ENCODE peak calls at places on chromosomes 13 and 19, in five cellular contexts. H is GM12878, Z is HL-60, M is K562, N is SK-N-SH. U is an unnamed sample.

GRCh38 chr13:29566206-29566605 is 29.3 kb downstream of the SLC7A1 start:
- DNase-seq in M (no peak), H (no peak), N (no peak), Z (no peak), U (no peak)

GRCh38 chr19:35000647-35001501 is 751 bp downstream of the GRAMD1A start:
- DNase-seq in Z (peak), M (peak), N (peak), H (no peak), U (no peak)

GRCh38 chr19:9427941-9428340 is 7.4 kb downstream of the ZNF266 start:
- DNase-seq in N (no peak), M (no peak), Z (no peak), H (no peak), U (no peak)

GRCh38 chr13:97295279-97296182 is 73.4 kb downstream of the MBNL2 start:
- DNase-seq in M (no peak), N (no peak), H (no peak), Z (no peak), U (no peak)

GRCh38 chr13:109802936-109803335 is 16.6 kb upstream of the IRS2 start:
- DNase-seq in H (no peak), M (no peak), Z (no peak), N (no peak), U (no peak)

GRCh38 chr13:65966991-65967451 is 1263.1 kb downstream of the PCDH9 start:
- DNase-seq in N (peak), M (peak), H (no peak), Z (peak), U (no peak)

GRCh38 chr13:56735537-56735942 is 405.2 kb upstream of the PRR20A start:
- DNase-seq in H (no peak), M (no peak), Z (no peak), N (no peak), U (no peak)

GRCh38 chr13:25213716-25214115 is 41.6 kb upstream of the AMER2 start:
- DNase-seq in M (no peak), Z (no peak), N (no peak), H (no peak), U (no peak)

GRCh38 chr19:18437481-18438330 is at the start of gene ISYNA1:
- DNase-seq in M (peak), N (peak), Z (no peak), H (no peak), U (no peak)
- TF ChIP-seq POLR2AphosphoS5 in M (no peak), N (no peak), Z (no peak), H (no peak), U (no peak)

GRCh38 chr19:18392417-18392816 is 5.0 kb downstream of the LRRC25 start:
- DNase-seq in N (no peak), H (no peak), Z (no peak), M (peak), U (no peak)

GRCh38 chr19:18391509-18392075 is 5.6 kb downstream of the GDF15 start:
- DNase-seq in Z (no peak), N (no peak), M (no peak), H (no peak), U (no peak)

GRCh38 chr19:18392936-18393335 is 4.5 kb downstream of the LRRC25 start:
- DNase-seq in N (no peak), M (no peak), H (no peak), Z (no peak), U (no peak)

GRCh38 chr19:18396471-18397241 is 766 bp downstream of the LRRC25 start:
- DNase-seq in H (no peak), N (no peak), Z (no peak), M (no peak), U (no peak)

DNA sequence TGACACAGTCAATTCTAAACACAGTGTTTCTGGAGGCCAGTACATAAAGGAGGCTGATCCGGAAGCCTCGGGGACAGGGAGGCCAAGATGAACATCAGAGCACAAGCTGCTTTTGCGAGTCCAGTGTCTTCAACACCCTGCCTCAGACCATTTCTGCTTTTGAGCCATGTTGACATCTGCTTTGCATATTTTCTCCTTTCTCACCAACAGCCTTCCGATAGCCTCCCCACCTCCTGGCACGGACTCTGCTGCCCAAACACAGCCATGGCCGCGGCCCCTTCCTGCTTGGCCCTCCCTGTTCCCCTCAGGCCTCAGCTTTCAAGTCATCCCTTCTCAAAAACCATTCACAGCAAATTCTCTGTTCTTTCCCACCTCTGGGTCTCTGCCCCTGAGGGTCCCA is 3.6 kb downstream of the LRRC25 start:
- DNase-seq in Z (no peak), M (no peak), H (no peak), N (no peak), U (no peak)
- H3K4me3 ChIP-seq in Z (no peak), M (no peak), H (no peak), N (no peak), U (no peak)

GRCh38 chr19:18317998-18318800 is 4.7 kb downstream of the LSM4 start:
- DNase-seq in M (peak), H (no peak), Z (peak), N (peak), U (no peak)
- TF ChIP-seq POLR2AphosphoS5 in M (peak), H (no peak), Z (peak), N (no peak), U (peak)

DNA sequence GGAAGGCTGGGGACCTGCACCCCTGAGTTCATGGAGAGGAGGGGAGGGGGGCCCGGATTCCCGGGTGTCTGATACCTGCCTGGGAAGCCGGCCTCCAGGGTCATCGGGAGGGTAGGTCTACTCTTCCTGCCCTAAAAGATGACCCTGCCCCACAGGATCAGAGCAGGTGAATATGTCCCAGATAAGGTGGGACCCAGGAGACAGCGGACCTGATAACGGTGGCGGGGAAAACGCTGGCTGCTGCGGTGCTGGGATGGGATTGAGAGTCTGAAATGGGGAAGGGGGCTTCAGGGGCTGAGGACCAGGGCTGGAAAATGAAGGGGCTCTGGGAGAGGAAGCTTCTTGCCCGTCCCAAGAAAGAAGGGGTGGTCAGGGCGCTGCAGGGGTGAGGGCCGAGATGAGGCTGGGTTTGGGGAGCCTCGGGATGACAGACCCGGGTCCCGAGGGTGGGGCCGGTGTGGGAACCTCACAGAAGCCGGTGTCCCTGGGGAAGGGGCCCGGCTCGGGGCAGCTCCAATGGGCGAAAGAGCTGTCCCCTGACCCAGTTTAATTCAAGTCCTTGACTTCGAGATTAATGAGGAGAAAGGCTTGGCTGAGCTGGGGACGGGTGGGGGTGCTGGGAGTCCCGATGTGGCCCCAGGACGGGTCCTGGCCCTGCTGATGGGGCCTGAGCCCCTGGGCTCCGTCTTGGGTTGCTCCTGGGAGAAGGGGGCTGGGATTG is 797 bp downstream of the TTYH1 start:
- DNase-seq in Z (no peak), H (no peak), M (no peak), N (no peak), U (no peak)
- H3K4me3 ChIP-seq in Z (no peak), H (no peak), M (no peak), N (no peak), U (peak)

GRCh38 chr13:31605076-31605858 is 134.1 kb upstream of the RXFP2 start:
- DNase-seq in M (no peak), Z (no peak), N (no peak), H (no peak), U (no peak)
- TF ChIP-seq POLR2AphosphoS5 in M (no peak), Z (no peak), N (no peak), H (no peak), U (no peak)

DNA sequence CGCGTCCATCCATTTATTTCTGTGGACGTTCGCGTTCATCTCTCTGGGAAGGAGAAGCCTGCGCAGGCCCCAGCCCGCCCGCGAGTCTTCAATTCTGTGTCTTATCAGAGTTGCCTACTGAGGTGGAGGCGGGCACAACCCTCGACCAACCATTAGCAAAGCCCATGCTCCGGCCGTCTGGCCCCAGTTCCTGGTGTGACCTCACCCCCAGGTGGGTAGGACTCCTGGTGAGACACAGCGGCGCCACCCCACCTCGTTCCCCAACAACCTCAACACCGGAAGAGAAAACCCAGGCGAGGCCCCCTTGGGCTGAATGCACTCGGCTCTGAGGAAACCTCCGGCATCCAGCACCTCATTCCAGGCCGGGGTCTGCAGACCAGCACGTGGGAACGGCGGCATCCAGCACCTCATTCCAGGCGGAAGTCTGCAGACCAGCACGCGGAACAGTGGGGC is 14.7 kb downstream of the ZNF787 start:
- DNase-seq in H (no peak), M (no peak), N (no peak), Z (no peak), U (no peak)
- H3K4me3 ChIP-seq in H (no peak), M (no peak), N (no peak), Z (no peak), U (no peak)

U was measured in breast epithelium.